ENCODE peak calls at places on chromosome 12, in four cellular contexts. S is NCI-H446; T is stomach; P is naive thymus-derived CD4-positive, alpha-beta T cell. M is an unnamed sample.

GRCh38 chr12:53956914-53957536 is 2.3 kb downstream of the HOXC12 start:
- DNase-seq in T (no peak), P (no peak), S (no peak), M (no peak)

GRCh38 chr12:48691826-48692473 is 9.9 kb upstream of the KANSL2 start:
- DNase-seq in S (no peak), P (no peak), T (no peak), M (no peak)

GRCh38 chr12:132282950-132283771 is 46.2 kb downstream of the GALNT9 start:
- DNase-seq in S (no peak), P (peak; percentile 69), T (no peak), M (no peak)

GRCh38 chr12:7079826-7080125 is 12.5 kb downstream of the C1R start:
- DNase-seq in P (no peak), T (no peak), S (no peak), M (no peak)

GRCh38 chr12:4002601-4003000 is 129.4 kb upstream of the PARP11 start:
- DNase-seq in T (no peak), S (no peak), P (no peak), M (no peak)

GRCh38 chr12:3091030-3091304 is 13.8 kb downstream of the TSPAN9 start:
- DNase-seq in T (no peak), P (no peak), S (no peak), M (no peak)

GRCh38 chr12:30197392-30198047 is 413.8 kb upstream of the TMTC1 start:
- DNase-seq in S (no peak), T (no peak), P (no peak), M (no peak)

GRCh38 chr12:323507-323906 is 60.9 kb upstream of the SLC6A13 start:
- DNase-seq in T (no peak), S (no peak), P (no peak), M (no peak)

GRCh38 chr12:125406131-125406530 is 340.9 kb downstream of the AACS start:
- DNase-seq in T (no peak), P (no peak), S (no peak), M (no peak)

GRCh38 chr12:82745062-82745461 is 58.4 kb downstream of the TMTC2 start:
- DNase-seq in P (no peak), T (no peak), S (no peak), M (no peak)

GRCh38 chr12:52217223-52217622 is 15.8 kb upstream of the KRT7 start:
- DNase-seq in T (peak; percentile 91), P (no peak), S (peak; percentile 16), M (no peak)

GRCh38 chr12:131287015-131287937 is 333.6 kb downstream of the ADGRD1 start:
- DNase-seq in T (no peak), P (no peak), S (no peak), M (no peak)

GRCh38 chr12:130954544-130954831 is 781 bp downstream of the ADGRD1 start:
- DNase-seq in T (no peak), S (no peak), P (no peak), M (no peak)

GRCh38 chr12:104630230-104630670 is 173.5 kb downstream of the CHST11 start:
- DNase-seq in T (no peak), P (no peak), S (no peak), M (no peak)

GRCh38 chr12:124617615-124618014 is 50.2 kb upstream of the NCOR2 start:
- DNase-seq in T (no peak), P (no peak), S (no peak), M (no peak)

GRCh38 chr12:18224745-18225144 is 36.6 kb upstream of the PIK3C2G start:
- DNase-seq in S (peak; percentile 64), T (no peak), P (no peak), M (no peak)

GRCh38 chr12:129101404-129101803 is 248.1 kb downstream of the GLT1D1 start:
- DNase-seq in P (no peak), T (no peak), S (no peak), M (no peak)

GRCh38 chr12:127025545-127025944 is 1241.4 kb upstream of the TMEM132C start:
- DNase-seq in T (no peak), P (no peak), S (no peak), M (no peak)

GRCh38 chr12:32997471-32997870 is 100.9 kb upstream of the PKP2 start:
- DNase-seq in S (no peak), T (no peak), P (no peak), M (no peak)

GRCh38 chr12:22759769-22760674 is 135.1 kb downstream of the ETNK1 start:
- DNase-seq in T (no peak), P (no peak), S (no peak), M (no peak)

GRCh38 chr12:46160081-46160980 is 108.5 kb downstream of the SLC38A1 start:
- DNase-seq in T (no peak), S (peak; percentile 84), P (no peak), M (no peak)

GRCh38 chr12:42474391-42474790 is 115.2 kb downstream of the PRICKLE1 start:
- DNase-seq in S (no peak), T (no peak), P (no peak), M (no peak)

GRCh38 chr12:118307069-118307954 is 65.4 kb downstream of the TAOK3 start:
- DNase-seq in T (no peak), P (no peak), S (no peak), M (no peak)

GRCh38 chr12:93447555-93448265 is 6.0 kb upstream of the UBE2N start:
- DNase-seq in T (no peak), P (peak; percentile 84), S (no peak), M (no peak)

GRCh38 chr12:130572553-130572952 is 143.5 kb downstream of the RIMBP2 start:
- DNase-seq in P (no peak), S (no peak), T (no peak), M (no peak)

GRCh38 chr12:96981053-96981452 is 74.0 kb downstream of the NEDD1 start:
- DNase-seq in S (peak; percentile 31), P (no peak), T (no peak), M (no peak)

GRCh38 chr12:81389550-81390099 is 311.7 kb downstream of the ACSS3 start:
- DNase-seq in S (no peak), P (no peak), T (no peak), M (no peak)

GRCh38 chr12:12016284-12017100 is 54.2 kb upstream of the BCL2L14 start:
- DNase-seq in S (no peak), P (no peak), T (no peak), M (no peak)

GRCh38 chr12:2288001-2288400 is 235.2 kb downstream of the CACNA1C start:
- DNase-seq in T (no peak), P (no peak), S (no peak), M (no peak)

GRCh38 chr12:31035226-31035625 is 38.4 kb upstream of the DDX11 start:
- DNase-seq in P (no peak), T (no peak), S (no peak), M (no peak)

GRCh38 chr12:131829795-131830334 is 1.7 kb downstream of the MMP17 start:
- DNase-seq in P (no peak), T (no peak), S (no peak), M (peak; percentile 86)

GRCh38 chr12:106139422-106140141 is 828 bp upstream of the NUAK1 start:
- DNase-seq in S (peak; percentile 78), P (no peak), T (peak; percentile 79), M (no peak)